ENCODE peak calls at places on chromosome 13, in four cellular contexts. Q is H9, E is H1, J is mesendoderm. R is an unnamed sample.

GRCh38 chr13:21347753-21348318 is 111.3 kb downstream of the ZDHHC20 start:
- DNase-seq in Q (peak; percentile 62), E (no peak), J (no peak), R (no peak)

GRCh38 chr13:94329277-94329676 is 150.2 kb downstream of the DCT start:
- DNase-seq in Q (no peak), E (no peak), J (no peak), R (peak; percentile 69)

GRCh38 chr13:25170554-25171107 is 1.5 kb downstream of the AMER2 start:
- DNase-seq in Q (no peak), E (no peak), J (peak; percentile 46), R (no peak)

GRCh38 chr13:42066542-42066941 is 18.1 kb downstream of the DGKH start:
- DNase-seq in Q (no peak), E (no peak), J (no peak), R (peak; percentile 97)

GRCh38 chr13:113448885-113449692 is 4.2 kb downstream of the ADPRHL1 start:
- DNase-seq in Q (no peak), E (no peak), J (no peak), R (no peak)

GRCh38 chr13:40485611-40486517 is 180.6 kb downstream of the FOXO1 start:
- DNase-seq in Q (no peak), E (no peak), J (no peak), R (no peak)

GRCh38 chr13:26961890-26962615 is 201.5 kb upstream of the GPR12 start:
- DNase-seq in Q (no peak), E (no peak), J (no peak), R (no peak)

GRCh38 chr13:21420706-21421105 is 38.4 kb downstream of the ZDHHC20 start:
- DNase-seq in Q (no peak), E (no peak), J (no peak), R (peak; percentile 58)

GRCh38 chr13:64007334-64007733 is 2591.7 kb upstream of the PCDH20 start:
- DNase-seq in Q (no peak), E (no peak), J (no peak), R (peak; percentile 35)

GRCh38 chr13:94550030-94550738 is 45.8 kb downstream of the TGDS start:
- DNase-seq in Q (no peak), E (no peak), J (no peak), R (peak; percentile 52)

GRCh38 chr13:27401210-27401609 is 23.2 kb upstream of the GTF3A start:
- DNase-seq in Q (no peak), E (no peak), J (no peak), R (no peak)

GRCh38 chr13:31697290-31697689 is 42.0 kb upstream of the RXFP2 start:
- DNase-seq in Q (no peak), E (no peak), J (peak; percentile 2), R (no peak)

GRCh38 chr13:112244061-112244460 is 132.1 kb upstream of the SPACA7 start:
- DNase-seq in Q (no peak), E (no peak), J (no peak), R (no peak)

GRCh38 chr13:48161530-48162179 is 66.8 kb upstream of the MED4 start:
- DNase-seq in Q (no peak), E (no peak), J (no peak), R (no peak)

GRCh38 chr13:39209731-39210633 is 171.7 kb downstream of the NHLRC3 start:
- DNase-seq in Q (no peak), E (no peak), J (no peak), R (peak; percentile 11)

GRCh38 chr13:112333756-112334543 is 42.2 kb upstream of the SPACA7 start:
- DNase-seq in Q (no peak), E (no peak), J (no peak), R (no peak)

GRCh38 chr13:79405501-79405830 is 589 bp downstream of the RBM26 start:
- DNase-seq in Q (peak; percentile 34), E (no peak), J (peak; percentile 50), R (no peak)

GRCh38 chr13:72205773-72206172 is 338.8 kb upstream of the DACH1 start:
- DNase-seq in Q (no peak), E (no peak), J (no peak), R (no peak)

GRCh38 chr13:35599385-35599784 is 122.9 kb upstream of the MAB21L1 start:
- DNase-seq in Q (no peak), E (no peak), J (peak; percentile 61), R (no peak)

GRCh38 chr13:27857271-27857670 is 62.5 kb upstream of the PDX1 start:
- DNase-seq in Q (no peak), E (no peak), J (no peak), R (no peak)

GRCh38 chr13:66414196-66414800 is 815.8 kb downstream of the PCDH9 start:
- DNase-seq in Q (no peak), E (no peak), J (no peak), R (no peak)

GRCh38 chr13:70889163-70889562 is 780.9 kb upstream of the KLHL1 start:
- DNase-seq in Q (no peak), E (no peak), J (no peak), R (no peak)

GRCh38 chr13:70895599-70895998 is 787.3 kb upstream of the KLHL1 start:
- DNase-seq in Q (no peak), E (no peak), J (no peak), R (no peak)

GRCh38 chr13:70894258-70894657 is 786.0 kb upstream of the KLHL1 start:
- DNase-seq in Q (no peak), E (no peak), J (peak; percentile 8), R (no peak)

GRCh38 chr13:70893832-70894231 is 785.6 kb upstream of the KLHL1 start:
- DNase-seq in Q (peak; percentile 23), E (no peak), J (no peak), R (no peak)

DNA sequence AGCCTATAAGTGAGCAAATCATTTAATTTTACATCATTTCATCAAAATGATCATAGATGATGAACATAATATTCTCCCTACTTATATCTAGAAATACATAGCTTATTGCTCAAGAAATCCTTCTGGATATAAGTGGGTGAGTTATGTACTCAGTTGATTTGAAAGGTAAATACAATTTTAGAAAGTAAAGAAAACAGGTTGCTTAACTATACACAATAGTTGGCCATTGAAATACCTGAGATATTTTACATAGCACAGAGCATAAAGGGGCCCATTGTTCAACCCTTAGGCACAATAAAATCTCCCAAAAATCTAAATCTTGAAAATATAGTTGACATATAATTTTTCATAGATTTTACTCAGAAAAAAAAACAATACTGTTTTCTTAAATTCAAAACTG is 782.0 kb upstream of the KLHL1 start:
- DNase-seq in Q (no peak), E (no peak), J (no peak), R (no peak)
- H4K5ac ChIP-seq in Q (no peak overlapping the region), E (no peak overlapping the region), J (no peak overlapping the region), R (no peak overlapping the region)

DNA sequence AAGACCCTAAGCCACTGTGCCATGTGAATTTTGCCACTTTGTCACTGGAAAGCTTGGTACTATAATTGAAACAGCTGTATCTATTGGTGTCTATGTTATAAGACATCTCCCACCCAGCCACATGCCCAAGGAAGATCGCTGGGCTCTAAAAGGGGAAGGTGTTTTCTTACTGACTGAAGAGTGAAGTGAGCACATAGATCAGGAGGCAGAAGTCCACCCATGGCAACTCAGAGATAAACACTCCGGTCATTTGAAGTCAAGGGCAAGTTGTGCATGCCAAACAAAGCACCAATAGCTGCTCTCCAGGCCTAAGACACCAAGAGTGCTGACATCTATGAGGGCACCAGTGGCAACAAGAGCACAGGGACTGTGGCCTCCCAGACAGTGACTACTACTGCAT is 153.8 kb downstream of the KCTD12 start:
- DNase-seq in Q (no peak), E (no peak), J (no peak), R (no peak)
- H4K5ac ChIP-seq in Q (no peak overlapping the region), E (no peak overlapping the region), J (no peak overlapping the region), R (no peak overlapping the region)

GRCh38 chr13:99500839-99501134 is 485 bp upstream of the TM9SF2 start:
- DNase-seq in Q (no peak), E (no peak), J (no peak), R (no peak)
- H4K5ac ChIP-seq in Q (no peak overlapping the region), E (peak overlapping the region; percentile 96), J (peak overlapping the region; percentile 47), R (peak overlapping the region; percentile 26)

GRCh38 chr13:98797456-98797855 is 45.0 kb upstream of the SLC15A1 start:
- DNase-seq in Q (no peak), E (no peak), J (no peak), R (no peak)

GRCh38 chr13:98798849-98799645 is 46.6 kb upstream of the SLC15A1 start:
- DNase-seq in Q (no peak), E (no peak), J (no peak), R (peak; percentile 61)

GRCh38 chr13:98796191-98796590 is 43.7 kb upstream of the SLC15A1 start:
- DNase-seq in Q (no peak), E (no peak), J (no peak), R (no peak)

GRCh38 chr13:98795220-98795619 is 42.7 kb upstream of the SLC15A1 start:
- DNase-seq in Q (no peak), E (no peak), J (no peak), R (no peak)

GRCh38 chr13:98796798-98797197 is 44.3 kb upstream of the SLC15A1 start:
- DNase-seq in Q (no peak), E (no peak), J (peak; percentile 59), R (no peak)
- H4K5ac ChIP-seq in Q (no peak overlapping the region), E (no peak overlapping the region), J (no peak overlapping the region), R (no peak overlapping the region)

GRCh38 chr13:98190889-98191444 is 13.9 kb upstream of the RNF113B start:
- DNase-seq in Q (no peak), E (no peak), J (no peak), R (no peak)
- H4K5ac ChIP-seq in Q (no peak overlapping the region), E (no peak overlapping the region), J (no peak overlapping the region), R (peak overlapping the region; percentile 61)

DNA sequence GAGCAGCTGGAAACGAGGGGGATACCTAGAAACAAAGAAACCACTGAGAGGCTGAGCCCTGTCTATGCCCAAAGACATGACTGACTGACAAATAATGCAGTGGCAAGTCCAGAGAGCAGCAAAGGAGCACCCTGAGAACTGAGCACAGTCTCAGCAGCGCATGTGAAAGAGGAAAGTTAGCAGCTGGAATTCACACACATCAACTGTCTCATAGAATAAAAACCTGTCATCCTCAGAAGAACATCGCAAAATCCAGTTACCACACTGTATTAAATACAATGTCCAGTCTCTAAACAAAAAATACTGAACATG is 24.1 kb upstream of the DLEU7 start:
- DNase-seq in Q (no peak), E (no peak), J (no peak), R (no peak)
- H4K5ac ChIP-seq in Q (no peak overlapping the region), E (no peak overlapping the region), J (no peak overlapping the region), R (no peak overlapping the region)

R was measured in IMR-90.